ENCODE peak calls at places on chromosomes 16 and 17, in ten cellular contexts. B is aorta; R is GM10248; L is fibroblast of lung; Y is B cell; S is stimulated activated CD4-positive, alpha-beta T cell treated with anti-CD3 and anti-CD28 coated beads, Interleukin-15, amount 100 ng/mL, for 24 hours; X is NCI-H2081; W is activated CD8-positive, alpha-beta T cell treated with anti-CD3 and anti-CD28 coated beads, Interleukin-2, amount 10 ng/mL, durations not matched to agents 7 days and 5 days; D is GM13977; N is effector CD4-positive, alpha-beta T cell. J is an unnamed sample.

GRCh38 chr16:3020604-3021448 is 658 bp downstream of the TNFRSF12A start:
- DNase-seq in B (peak; percentile 91), R (no peak), L (peak; percentile 85), Y (peak; percentile 53), S (peak; percentile 64), X (no peak), W (peak; percentile 52), D (no peak), N (peak; percentile 73), J (no peak)

GRCh38 chr17:80292557-80292956 is 31.9 kb downstream of the RNF213 start:
- DNase-seq in B (no peak), R (no peak), L (no peak), Y (no peak), S (no peak), X (no peak), W (no peak), D (no peak), N (no peak), J (no peak)

GRCh38 chr16:71461686-71462648 is at the start of gene ZNF23:
- DNase-seq in B (peak; percentile 91), R (peak; percentile 96), L (peak; percentile 81), Y (peak; percentile 91), S (peak; percentile 86), X (peak; percentile 63), W (peak; percentile 82), D (peak; percentile 93), N (peak; percentile 62), J (peak; percentile 68)

GRCh38 chr16:637081-638018 is 1.2 kb upstream of the METTL26 start:
- DNase-seq in B (peak; percentile 93), R (peak; percentile 100), L (peak; percentile 91), Y (peak; percentile 94), S (peak; percentile 91), X (peak; percentile 81), W (peak; percentile 92), D (peak; percentile 100), N (peak; percentile 79), J (peak; percentile 94)

GRCh38 chr16:2278272-2278608 is 10.3 kb upstream of the RNPS1 start:
- DNase-seq in B (no peak), R (no peak), L (no peak), Y (no peak), S (no peak), X (no peak), W (no peak), D (no peak), N (no peak), J (no peak)

GRCh38 chr16:3051009-3051408 is 4.6 kb downstream of the MMP25 start:
- DNase-seq in B (no peak), R (no peak), L (no peak), Y (no peak), S (no peak), X (no peak), W (no peak), D (no peak), N (no peak), J (no peak)

GRCh38 chr17:82528484-82529265 is 9.1 kb downstream of the FOXK2 start:
- DNase-seq in B (peak; percentile 63), R (no peak), L (peak; percentile 40), Y (no peak), S (no peak), X (peak; percentile 57), W (peak; percentile 45), D (no peak), N (no peak), J (peak; percentile 39)

GRCh38 chr16:50902457-50902856 is 160.6 kb downstream of the CYLD start:
- DNase-seq in B (no peak), R (no peak), L (no peak), Y (no peak), S (no peak), X (no peak), W (no peak), D (no peak), N (no peak), J (no peak)

GRCh38 chr16:88299751-88300462 is 82.9 kb upstream of the ZNF469 start:
- DNase-seq in B (no peak), R (no peak), L (no peak), Y (no peak), S (no peak), X (no peak), W (no peak), D (no peak), N (no peak), J (no peak)

GRCh38 chr17:9797965-9798364 is 6.6 kb upstream of the DHRS7C start:
- DNase-seq in B (no peak), R (no peak), L (no peak), Y (no peak), S (no peak), X (no peak), W (no peak), D (no peak), N (no peak), J (no peak)

GRCh38 chr16:57315401-57315800 is 30.9 kb upstream of the PLLP start:
- DNase-seq in B (no peak), R (no peak), L (no peak), Y (no peak), S (no peak), X (no peak), W (no peak), D (no peak), N (no peak), J (no peak)

GRCh38 chr17:62070900-62071299 is 5.8 kb upstream of the MED13 start:
- DNase-seq in B (no peak), R (no peak), L (no peak), Y (no peak), S (no peak), X (no peak), W (no peak), D (no peak), N (no peak), J (no peak)

GRCh38 chr17:38509008-38509771 is 80.9 kb downstream of the ARHGAP23 start:
- DNase-seq in B (peak; percentile 76), R (peak; percentile 88), L (peak; percentile 91), Y (peak; percentile 72), S (peak; percentile 88), X (no peak), W (peak; percentile 79), D (peak; percentile 92), N (peak; percentile 53), J (peak; percentile 55)

GRCh38 chr17:38456031-38456815 is 28.0 kb downstream of the ARHGAP23 start:
- DNase-seq in B (no peak), R (no peak), L (no peak), Y (no peak), S (no peak), X (no peak), W (no peak), D (no peak), N (no peak), J (no peak)

GRCh38 chr17:63029520-63029919 is 63.5 kb downstream of the TANC2 start:
- DNase-seq in B (no peak), R (no peak), L (peak; percentile 41), Y (no peak), S (no peak), X (no peak), W (no peak), D (no peak), N (no peak), J (no peak)

GRCh38 chr17:6526362-6527152 is 29.8 kb downstream of the PITPNM3 start:
- DNase-seq in B (no peak), R (no peak), L (peak; percentile 18), Y (no peak), S (no peak), X (no peak), W (no peak), D (no peak), N (no peak), J (no peak)

GRCh38 chr17:19812407-19812806 is 55.3 kb downstream of the ULK2 start:
- DNase-seq in B (no peak), R (no peak), L (peak; percentile 7), Y (no peak), S (no peak), X (no peak), W (no peak), D (no peak), N (no peak), J (peak; percentile 10)

GRCh38 chr17:74633261-74633783 is 9.8 kb upstream of the CD300E start:
- DNase-seq in B (no peak), R (no peak), L (no peak), Y (no peak), S (no peak), X (no peak), W (no peak), D (no peak), N (no peak), J (no peak)

GRCh38 chr17:29483503-29483902 is 83.3 kb downstream of the ABHD15 start:
- DNase-seq in B (no peak), R (no peak), L (no peak), Y (no peak), S (no peak), X (no peak), W (no peak), D (no peak), N (no peak), J (no peak)

GRCh38 chr17:79837888-79838540 is 1.2 kb downstream of the CBX4 start:
- DNase-seq in B (peak; percentile 60), R (no peak), L (no peak), Y (peak; percentile 69), S (no peak), X (no peak), W (peak; percentile 62), D (no peak), N (no peak), J (no peak)

GRCh38 chr17:62614142-62614541 is 13.3 kb upstream of the MRC2 start:
- DNase-seq in B (no peak), R (no peak), L (peak; percentile 92), Y (no peak), S (no peak), X (no peak), W (no peak), D (no peak), N (no peak), J (no peak)

GRCh38 chr16:84013787-84014569 is 28.6 kb downstream of the SLC38A8 start:
- DNase-seq in B (no peak), R (peak; percentile 73), L (peak; percentile 18), Y (peak; percentile 51), S (peak; percentile 79), X (peak; percentile 51), W (peak; percentile 73), D (peak; percentile 81), N (peak; percentile 9), J (no peak)

GRCh38 chr17:69763503-69763902 is 311.5 kb upstream of the KCNJ16 start:
- DNase-seq in B (no peak), R (no peak), L (peak; percentile 41), Y (no peak), S (no peak), X (no peak), W (no peak), D (no peak), N (no peak), J (no peak)

GRCh38 chr17:35892091-35892637 is 12.0 kb upstream of the CCL5 start:
- DNase-seq in B (no peak), R (peak; percentile 50), L (no peak), Y (no peak), S (peak; percentile 74), X (no peak), W (peak; percentile 54), D (peak; percentile 62), N (peak; percentile 29), J (no peak)

GRCh38 chr16:80084163-80084562 is 456.6 kb upstream of the DYNLRB2 start:
- DNase-seq in B (no peak), R (no peak), L (no peak), Y (no peak), S (no peak), X (no peak), W (no peak), D (no peak), N (no peak), J (no peak)

GRCh38 chr16:30925646-30926332 is 2.4 kb downstream of the FBXL19 start:
- DNase-seq in B (no peak), R (no peak), L (no peak), Y (peak; percentile 30), S (no peak), X (no peak), W (no peak), D (no peak), N (no peak), J (no peak)

GRCh38 chr17:9330140-9330902 is 245.3 kb downstream of the STX8 start:
- DNase-seq in B (no peak), R (no peak), L (no peak), Y (no peak), S (no peak), X (no peak), W (no peak), D (no peak), N (no peak), J (no peak)

GRCh38 chr16:50718061-50718760 is 23.7 kb upstream of the CYLD start:
- DNase-seq in B (no peak), R (no peak), L (no peak), Y (no peak), S (no peak), X (no peak), W (no peak), D (no peak), N (no peak), J (no peak)